ENCODE peak calls at places on chromosomes 7 and 10, in seven cellular contexts. One of them, this sample, is unnamed.

GRCh38 chr7:26284995-26285632 is 6.5 kb upstream of the SNX10 start:
- DNase-seq in AG09309: no peak
- DNase-seq in upper lobe of right lung: no peak
- DNase-seq in mesothelial cell of epicardium: no peak
- DNase-seq in CD8-positive, alpha-beta T cell: no peak
- DNase-seq in BJ: no peak
- DNase-seq in epithelial cell of esophagus: peak; percentile 65
- DNase-seq in this sample: no peak

GRCh38 chr7:102872460-102872859 is 40.3 kb upstream of the LRRC17 start:
- DNase-seq in AG09309: peak; percentile 87
- DNase-seq in CD8-positive, alpha-beta T cell: no peak
- DNase-seq in BJ: peak; percentile 84
- DNase-seq in mesothelial cell of epicardium: no peak
- DNase-seq in upper lobe of right lung: no peak
- DNase-seq in epithelial cell of esophagus: peak; percentile 88
- DNase-seq in this sample: no peak

GRCh38 chr10:119670717-119671116 is 19.5 kb downstream of the BAG3 start:
- DNase-seq in BJ: no peak
- DNase-seq in epithelial cell of esophagus: peak; percentile 75
- DNase-seq in upper lobe of right lung: no peak
- DNase-seq in mesothelial cell of epicardium: no peak
- DNase-seq in CD8-positive, alpha-beta T cell: no peak
- DNase-seq in AG09309: no peak
- DNase-seq in this sample: no peak

GRCh38 chr7:154789404-154789803 is 213.5 kb downstream of the PAXIP1 start:
- DNase-seq in upper lobe of right lung: no peak
- DNase-seq in BJ: no peak
- DNase-seq in AG09309: no peak
- DNase-seq in mesothelial cell of epicardium: no peak
- DNase-seq in epithelial cell of esophagus: no peak
- DNase-seq in CD8-positive, alpha-beta T cell: no peak
- DNase-seq in this sample: no peak

GRCh38 chr10:60526024-60526585 is 136.4 kb upstream of the ANK3 start:
- DNase-seq in CD8-positive, alpha-beta T cell: no peak
- DNase-seq in epithelial cell of esophagus: no peak
- DNase-seq in AG09309: no peak
- DNase-seq in upper lobe of right lung: no peak
- DNase-seq in mesothelial cell of epicardium: no peak
- DNase-seq in BJ: no peak
- DNase-seq in this sample: no peak

GRCh38 chr10:21675157-21675796 is 141.2 kb downstream of the MLLT10 start:
- DNase-seq in mesothelial cell of epicardium: no peak
- DNase-seq in epithelial cell of esophagus: peak; percentile 55
- DNase-seq in CD8-positive, alpha-beta T cell: no peak
- DNase-seq in upper lobe of right lung: no peak
- DNase-seq in BJ: no peak
- DNase-seq in AG09309: no peak
- DNase-seq in this sample: no peak

GRCh38 chr10:66180651-66181318 is 745.1 kb upstream of the LRRTM3 start:
- DNase-seq in BJ: peak; percentile 3
- DNase-seq in AG09309: peak; percentile 20
- DNase-seq in CD8-positive, alpha-beta T cell: no peak
- DNase-seq in mesothelial cell of epicardium: no peak
- DNase-seq in epithelial cell of esophagus: peak; percentile 65
- DNase-seq in upper lobe of right lung: no peak
- DNase-seq in this sample: peak; percentile 3

GRCh38 chr10:77565590-77566023 is 72.0 kb downstream of the KCNMA1 start:
- DNase-seq in CD8-positive, alpha-beta T cell: no peak
- DNase-seq in AG09309: no peak
- DNase-seq in mesothelial cell of epicardium: no peak
- DNase-seq in upper lobe of right lung: no peak
- DNase-seq in epithelial cell of esophagus: no peak
- DNase-seq in BJ: no peak
- DNase-seq in this sample: no peak

GRCh38 chr10:73886085-73886529 is 11.8 kb upstream of the CAMK2G start:
- DNase-seq in CD8-positive, alpha-beta T cell: peak; percentile 66
- DNase-seq in AG09309: peak; percentile 35
- DNase-seq in epithelial cell of esophagus: peak; percentile 87
- DNase-seq in mesothelial cell of epicardium: peak; percentile 34
- DNase-seq in upper lobe of right lung: peak; percentile 75
- DNase-seq in BJ: no peak
- DNase-seq in this sample: no peak
- TF ChIP-seq CTCF in CD8-positive, alpha-beta T cell: peak; percentile 78
- TF ChIP-seq CTCF in AG09309: peak; percentile 87
- TF ChIP-seq CTCF in epithelial cell of esophagus: peak; percentile 91
- TF ChIP-seq CTCF in mesothelial cell of epicardium: peak; percentile 62
- TF ChIP-seq CTCF in upper lobe of right lung: peak; percentile 85
- TF ChIP-seq CTCF in BJ: peak; percentile 89
- TF ChIP-seq CTCF in this sample: peak; percentile 88

DNA sequence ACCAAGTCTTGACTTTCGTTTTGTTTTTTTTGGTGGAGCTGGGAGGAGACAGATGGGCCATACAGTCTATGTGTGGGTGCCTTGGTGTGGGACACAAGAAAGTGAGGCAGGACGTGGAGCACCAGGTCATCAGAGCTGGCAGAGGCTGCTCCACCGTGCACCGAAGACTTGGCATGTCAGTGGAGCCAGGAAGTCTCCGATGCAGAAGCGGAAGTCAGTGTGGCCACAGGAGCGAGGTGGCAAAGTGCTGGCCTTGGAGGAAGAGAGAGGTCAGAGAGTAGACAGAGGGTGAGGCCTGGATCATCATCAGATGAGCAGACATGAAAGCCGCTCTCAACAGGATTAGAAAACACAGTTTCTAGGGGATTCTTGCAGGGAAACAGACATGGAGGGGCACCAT is 116.8 kb downstream of the MGMT start:
- DNase-seq in CD8-positive, alpha-beta T cell: no peak
- DNase-seq in BJ: no peak
- DNase-seq in upper lobe of right lung: no peak
- DNase-seq in epithelial cell of esophagus: no peak
- DNase-seq in AG09309: no peak
- DNase-seq in mesothelial cell of epicardium: no peak
- DNase-seq in this sample: no peak
- TF ChIP-seq CTCF in CD8-positive, alpha-beta T cell: no peak
- TF ChIP-seq CTCF in BJ: no peak
- TF ChIP-seq CTCF in upper lobe of right lung: no peak
- TF ChIP-seq CTCF in epithelial cell of esophagus: no peak
- TF ChIP-seq CTCF in AG09309: no peak
- TF ChIP-seq CTCF in mesothelial cell of epicardium: no peak
- TF ChIP-seq CTCF in this sample: no peak

GRCh38 chr10:101067356-101068083 is 5.7 kb downstream of the KAZALD1 start:
- DNase-seq in upper lobe of right lung: peak; percentile 78
- DNase-seq in CD8-positive, alpha-beta T cell: peak; percentile 68
- DNase-seq in mesothelial cell of epicardium: peak; percentile 63
- DNase-seq in epithelial cell of esophagus: peak; percentile 82
- DNase-seq in AG09309: no peak
- DNase-seq in BJ: no peak
- DNase-seq in this sample: peak; percentile 54

GRCh38 chr10:101064415-101065030 is 2.7 kb downstream of the KAZALD1 start:
- DNase-seq in AG09309: no peak
- DNase-seq in epithelial cell of esophagus: no peak
- DNase-seq in mesothelial cell of epicardium: no peak
- DNase-seq in upper lobe of right lung: no peak
- DNase-seq in BJ: no peak
- DNase-seq in CD8-positive, alpha-beta T cell: no peak
- DNase-seq in this sample: no peak

GRCh38 chr10:101065479-101066145 is 3.8 kb downstream of the KAZALD1 start:
- DNase-seq in upper lobe of right lung: no peak
- DNase-seq in AG09309: no peak
- DNase-seq in CD8-positive, alpha-beta T cell: no peak
- DNase-seq in BJ: no peak
- DNase-seq in epithelial cell of esophagus: no peak
- DNase-seq in mesothelial cell of epicardium: no peak
- DNase-seq in this sample: no peak

GRCh38 chr10:101066890-101067355 is 5.1 kb downstream of the KAZALD1 start:
- DNase-seq in epithelial cell of esophagus: no peak
- DNase-seq in upper lobe of right lung: no peak
- DNase-seq in BJ: no peak
- DNase-seq in CD8-positive, alpha-beta T cell: no peak
- DNase-seq in mesothelial cell of epicardium: no peak
- DNase-seq in AG09309: no peak
- DNase-seq in this sample: no peak

GRCh38 chr10:101066146-101066889 is 4.5 kb downstream of the KAZALD1 start:
- DNase-seq in CD8-positive, alpha-beta T cell: peak; percentile 63
- DNase-seq in AG09309: no peak
- DNase-seq in mesothelial cell of epicardium: no peak
- DNase-seq in epithelial cell of esophagus: peak; percentile 65
- DNase-seq in upper lobe of right lung: peak; percentile 92
- DNase-seq in BJ: no peak
- DNase-seq in this sample: no peak
- TF ChIP-seq CTCF in CD8-positive, alpha-beta T cell: peak; percentile 23
- TF ChIP-seq CTCF in AG09309: peak; percentile 68
- TF ChIP-seq CTCF in mesothelial cell of epicardium: no peak
- TF ChIP-seq CTCF in epithelial cell of esophagus: peak; percentile 58
- TF ChIP-seq CTCF in upper lobe of right lung: peak; percentile 46
- TF ChIP-seq CTCF in BJ: peak; percentile 69
- TF ChIP-seq CTCF in this sample: peak; percentile 63

GRCh38 chr10:127813290-127813689 is 76.3 kb downstream of the FOXI2 start:
- DNase-seq in mesothelial cell of epicardium: no peak
- DNase-seq in AG09309: no peak
- DNase-seq in CD8-positive, alpha-beta T cell: no peak
- DNase-seq in epithelial cell of esophagus: no peak
- DNase-seq in upper lobe of right lung: no peak
- DNase-seq in BJ: no peak
- DNase-seq in this sample: no peak
- TF ChIP-seq CTCF in mesothelial cell of epicardium: no peak
- TF ChIP-seq CTCF in AG09309: no peak
- TF ChIP-seq CTCF in CD8-positive, alpha-beta T cell: no peak
- TF ChIP-seq CTCF in epithelial cell of esophagus: no peak
- TF ChIP-seq CTCF in upper lobe of right lung: peak; percentile 28
- TF ChIP-seq CTCF in BJ: no peak
- TF ChIP-seq CTCF in this sample: no peak

GRCh38 chr7:96949766-96950165 is 55.6 kb upstream of the DLX6 start:
- DNase-seq in mesothelial cell of epicardium: no peak
- DNase-seq in upper lobe of right lung: no peak
- DNase-seq in BJ: no peak
- DNase-seq in CD8-positive, alpha-beta T cell: no peak
- DNase-seq in AG09309: no peak
- DNase-seq in epithelial cell of esophagus: peak; percentile 16
- DNase-seq in this sample: peak; percentile 60
- TF ChIP-seq CTCF in mesothelial cell of epicardium: no peak
- TF ChIP-seq CTCF in upper lobe of right lung: no peak
- TF ChIP-seq CTCF in BJ: no peak
- TF ChIP-seq CTCF in CD8-positive, alpha-beta T cell: no peak
- TF ChIP-seq CTCF in AG09309: no peak
- TF ChIP-seq CTCF in epithelial cell of esophagus: peak; percentile 25
- TF ChIP-seq CTCF in this sample: no peak

GRCh38 chr7:1569833-1570632 is at the start of gene PSMG3:
- DNase-seq in CD8-positive, alpha-beta T cell: peak; percentile 87
- DNase-seq in epithelial cell of esophagus: peak; percentile 91
- DNase-seq in AG09309: no peak
- DNase-seq in upper lobe of right lung: peak; percentile 97
- DNase-seq in mesothelial cell of epicardium: peak; percentile 78
- DNase-seq in BJ: peak; percentile 23
- DNase-seq in this sample: peak; percentile 75
- TF ChIP-seq CTCF in CD8-positive, alpha-beta T cell: no peak
- TF ChIP-seq CTCF in epithelial cell of esophagus: peak; percentile 17
- TF ChIP-seq CTCF in AG09309: peak; percentile 31
- TF ChIP-seq CTCF in upper lobe of right lung: peak; percentile 30
- TF ChIP-seq CTCF in mesothelial cell of epicardium: no peak
- TF ChIP-seq CTCF in BJ: peak; percentile 56
- TF ChIP-seq CTCF in this sample: peak; percentile 31